ENCODE peak calls at places on chromosomes 13 and 19, in five cellular contexts. One of them, this sample, is unnamed.

GRCh38 chr19:30228726-30229523 is 143.3 kb upstream of the ZNF536 start:
- DNase-seq in heart right ventricle: no peak
- DNase-seq in psoas muscle: no peak
- DNase-seq in brain microvascular endothelial cell: no peak
- DNase-seq in fibroblast of lung: peak; percentile 11
- DNase-seq in this sample: peak; percentile 57

GRCh38 chr13:26022538-26023292 is 29.1 kb downstream of the SHISA2 start:
- DNase-seq in brain microvascular endothelial cell: peak; percentile 78
- DNase-seq in psoas muscle: peak; percentile 86
- DNase-seq in heart right ventricle: peak; percentile 81
- DNase-seq in fibroblast of lung: peak; percentile 77
- DNase-seq in this sample: peak; percentile 82

GRCh38 chr13:104385409-104385808 is 1319.2 kb upstream of the SLC10A2 start:
- DNase-seq in heart right ventricle: no peak
- DNase-seq in brain microvascular endothelial cell: peak; percentile 71
- DNase-seq in psoas muscle: no peak
- DNase-seq in fibroblast of lung: peak; percentile 81
- DNase-seq in this sample: no peak

GRCh38 chr19:17830567-17831418 is 9.5 kb upstream of the INSL3 start:
- DNase-seq in heart right ventricle: peak; percentile 57
- DNase-seq in fibroblast of lung: peak; percentile 75
- DNase-seq in psoas muscle: peak; percentile 42
- DNase-seq in brain microvascular endothelial cell: peak; percentile 81
- DNase-seq in this sample: peak; percentile 57

GRCh38 chr19:28264556-28264955 is 948.4 kb downstream of the UQCRFS1 start:
- DNase-seq in fibroblast of lung: no peak
- DNase-seq in brain microvascular endothelial cell: no peak
- DNase-seq in psoas muscle: no peak
- DNase-seq in heart right ventricle: no peak
- DNase-seq in this sample: no peak

GRCh38 chr19:23996549-23996948 is 81.9 kb downstream of the ZNF726 start:
- DNase-seq in heart right ventricle: no peak
- DNase-seq in fibroblast of lung: no peak
- DNase-seq in psoas muscle: no peak
- DNase-seq in brain microvascular endothelial cell: no peak
- DNase-seq in this sample: no peak

GRCh38 chr19:19652482-19653295 is 9.2 kb upstream of the GMIP start:
- DNase-seq in psoas muscle: no peak
- DNase-seq in brain microvascular endothelial cell: no peak
- DNase-seq in fibroblast of lung: no peak
- DNase-seq in heart right ventricle: no peak
- DNase-seq in this sample: peak; percentile 13

GRCh38 chr19:13953021-13953531 is 767 bp downstream of the DCAF15 start:
- DNase-seq in heart right ventricle: no peak
- DNase-seq in fibroblast of lung: peak; percentile 57
- DNase-seq in psoas muscle: no peak
- DNase-seq in brain microvascular endothelial cell: no peak
- DNase-seq in this sample: peak; percentile 74

GRCh38 chr19:15166700-15167099 is 34.1 kb downstream of the NOTCH3 start:
- DNase-seq in psoas muscle: no peak
- DNase-seq in heart right ventricle: no peak
- DNase-seq in fibroblast of lung: no peak
- DNase-seq in brain microvascular endothelial cell: no peak
- DNase-seq in this sample: no peak

GRCh38 chr13:41680900-41681299 is 223.6 kb downstream of the RGCC start:
- DNase-seq in heart right ventricle: no peak
- DNase-seq in psoas muscle: no peak
- DNase-seq in fibroblast of lung: no peak
- DNase-seq in brain microvascular endothelial cell: no peak
- DNase-seq in this sample: no peak

GRCh38 chr19:1073063-1073955 is 6.3 kb downstream of the ARHGAP45 start:
- DNase-seq in fibroblast of lung: no peak
- DNase-seq in psoas muscle: no peak
- DNase-seq in heart right ventricle: no peak
- DNase-seq in brain microvascular endothelial cell: no peak
- DNase-seq in this sample: no peak

GRCh38 chr19:1070576-1070930 is 3.6 kb downstream of the ARHGAP45 start:
- DNase-seq in fibroblast of lung: no peak
- DNase-seq in brain microvascular endothelial cell: no peak
- DNase-seq in heart right ventricle: no peak
- DNase-seq in psoas muscle: no peak
- DNase-seq in this sample: no peak

GRCh38 chr19:1073956-1074511 is 7.1 kb downstream of the ARHGAP45 start:
- DNase-seq in psoas muscle: no peak
- DNase-seq in heart right ventricle: no peak
- DNase-seq in brain microvascular endothelial cell: no peak
- DNase-seq in fibroblast of lung: no peak
- DNase-seq in this sample: no peak

GRCh38 chr19:1070931-1071791 is 4.2 kb downstream of the ARHGAP45 start:
- DNase-seq in brain microvascular endothelial cell: no peak
- DNase-seq in heart right ventricle: no peak
- DNase-seq in fibroblast of lung: no peak
- DNase-seq in psoas muscle: peak; percentile 17
- DNase-seq in this sample: no peak

GRCh38 chr19:1072371-1073015 is 5.5 kb downstream of the ARHGAP45 start:
- DNase-seq in brain microvascular endothelial cell: no peak
- DNase-seq in psoas muscle: no peak
- DNase-seq in heart right ventricle: no peak
- DNase-seq in fibroblast of lung: no peak
- DNase-seq in this sample: no peak
- TF ChIP-seq CTCF in brain microvascular endothelial cell: no peak
- TF ChIP-seq CTCF in psoas muscle: no peak
- TF ChIP-seq CTCF in heart right ventricle: no peak
- TF ChIP-seq CTCF in fibroblast of lung: no peak
- TF ChIP-seq CTCF in this sample: no peak

GRCh38 chr19:38737297-38737865 is 6.9 kb downstream of the CAPN12 start:
- DNase-seq in psoas muscle: no peak
- DNase-seq in heart right ventricle: no peak
- DNase-seq in brain microvascular endothelial cell: no peak
- DNase-seq in fibroblast of lung: no peak
- DNase-seq in this sample: no peak

GRCh38 chr19:38736036-38736412 is 8.2 kb downstream of the CAPN12 start:
- DNase-seq in heart right ventricle: peak; percentile 51
- DNase-seq in brain microvascular endothelial cell: no peak
- DNase-seq in fibroblast of lung: no peak
- DNase-seq in psoas muscle: no peak
- DNase-seq in this sample: peak; percentile 16

GRCh38 chr19:38737921-38738731 is 6.1 kb downstream of the CAPN12 start:
- DNase-seq in fibroblast of lung: no peak
- DNase-seq in brain microvascular endothelial cell: no peak
- DNase-seq in psoas muscle: no peak
- DNase-seq in heart right ventricle: no peak
- DNase-seq in this sample: no peak

GRCh38 chr19:38735257-38735686 is 9.0 kb downstream of the CAPN12 start:
- DNase-seq in brain microvascular endothelial cell: no peak
- DNase-seq in psoas muscle: no peak
- DNase-seq in heart right ventricle: peak; percentile 23
- DNase-seq in fibroblast of lung: no peak
- DNase-seq in this sample: no peak

DNA sequence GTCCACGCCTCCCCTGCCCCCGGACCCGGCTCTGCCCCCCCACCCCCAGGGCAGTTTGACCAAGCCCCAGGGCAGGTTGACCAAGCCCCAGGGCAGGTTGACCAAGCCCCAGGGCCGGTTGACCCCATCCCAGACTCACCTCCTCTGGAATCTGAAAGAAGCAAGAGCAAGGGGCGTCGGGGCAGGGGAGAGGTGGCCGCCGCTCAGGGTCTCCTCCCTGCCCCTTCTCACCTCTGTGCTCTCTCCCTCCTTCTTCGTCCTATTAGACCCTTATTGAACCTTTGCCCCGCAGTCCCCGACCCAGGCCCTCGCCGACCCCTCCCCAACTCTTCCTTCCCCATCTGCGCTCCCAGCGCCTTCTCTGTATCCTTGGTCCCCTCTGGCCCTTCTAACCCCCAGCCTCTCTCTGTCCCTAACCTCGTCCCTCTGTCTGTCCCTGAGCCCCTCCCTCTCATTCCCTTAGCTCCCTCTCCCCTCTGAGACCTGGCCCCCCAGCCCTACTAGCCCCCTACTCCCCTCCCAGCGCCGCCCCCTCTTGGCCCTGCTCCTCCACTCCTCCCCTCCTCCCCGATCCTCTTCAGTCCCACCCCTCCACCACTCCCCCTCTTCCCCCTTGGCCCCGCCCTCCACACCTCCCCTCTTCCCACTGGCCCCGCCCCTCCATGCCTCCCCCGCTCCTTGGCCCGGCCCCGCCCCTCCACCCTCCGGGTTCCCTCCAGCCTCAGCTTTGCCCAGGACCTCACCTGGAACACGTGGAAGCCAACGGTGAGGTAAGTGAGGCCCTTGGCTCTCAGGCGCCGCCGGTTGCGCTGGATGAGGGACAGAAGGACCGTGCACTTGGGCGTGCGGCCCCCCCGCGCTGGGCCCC is 7.6 kb downstream of the CAPN12 start:
- DNase-seq in heart right ventricle: peak; percentile 39
- DNase-seq in fibroblast of lung: no peak
- DNase-seq in brain microvascular endothelial cell: no peak
- DNase-seq in psoas muscle: no peak
- DNase-seq in this sample: peak; percentile 19
- H3K4me3 ChIP-seq in heart right ventricle: peak overlapping the region; percentile 45
- H3K4me3 ChIP-seq in fibroblast of lung: no peak overlapping the region
- H3K4me3 ChIP-seq in brain microvascular endothelial cell: no peak overlapping the region
- H3K4me3 ChIP-seq in psoas muscle: peak overlapping the region; percentile 60
- H3K4me3 ChIP-seq in this sample: no peak overlapping the region

GRCh38 chr19:11453468-11454341 is 18.3 kb downstream of the PRKCSH start:
- DNase-seq in heart right ventricle: no peak
- DNase-seq in fibroblast of lung: no peak
- DNase-seq in psoas muscle: no peak
- DNase-seq in brain microvascular endothelial cell: no peak
- DNase-seq in this sample: no peak

GRCh38 chr19:11450570-11451326 is 15.3 kb downstream of the PRKCSH start:
- DNase-seq in psoas muscle: no peak
- DNase-seq in fibroblast of lung: no peak
- DNase-seq in brain microvascular endothelial cell: no peak
- DNase-seq in heart right ventricle: no peak
- DNase-seq in this sample: no peak

GRCh38 chr19:11451327-11451941 is 16.0 kb downstream of the PRKCSH start:
- DNase-seq in fibroblast of lung: no peak
- DNase-seq in brain microvascular endothelial cell: no peak
- DNase-seq in heart right ventricle: no peak
- DNase-seq in psoas muscle: no peak
- DNase-seq in this sample: no peak

GRCh38 chr19:11452814-11453335 is 17.4 kb downstream of the PRKCSH start:
- DNase-seq in psoas muscle: no peak
- DNase-seq in fibroblast of lung: no peak
- DNase-seq in heart right ventricle: no peak
- DNase-seq in brain microvascular endothelial cell: no peak
- DNase-seq in this sample: no peak

DNA sequence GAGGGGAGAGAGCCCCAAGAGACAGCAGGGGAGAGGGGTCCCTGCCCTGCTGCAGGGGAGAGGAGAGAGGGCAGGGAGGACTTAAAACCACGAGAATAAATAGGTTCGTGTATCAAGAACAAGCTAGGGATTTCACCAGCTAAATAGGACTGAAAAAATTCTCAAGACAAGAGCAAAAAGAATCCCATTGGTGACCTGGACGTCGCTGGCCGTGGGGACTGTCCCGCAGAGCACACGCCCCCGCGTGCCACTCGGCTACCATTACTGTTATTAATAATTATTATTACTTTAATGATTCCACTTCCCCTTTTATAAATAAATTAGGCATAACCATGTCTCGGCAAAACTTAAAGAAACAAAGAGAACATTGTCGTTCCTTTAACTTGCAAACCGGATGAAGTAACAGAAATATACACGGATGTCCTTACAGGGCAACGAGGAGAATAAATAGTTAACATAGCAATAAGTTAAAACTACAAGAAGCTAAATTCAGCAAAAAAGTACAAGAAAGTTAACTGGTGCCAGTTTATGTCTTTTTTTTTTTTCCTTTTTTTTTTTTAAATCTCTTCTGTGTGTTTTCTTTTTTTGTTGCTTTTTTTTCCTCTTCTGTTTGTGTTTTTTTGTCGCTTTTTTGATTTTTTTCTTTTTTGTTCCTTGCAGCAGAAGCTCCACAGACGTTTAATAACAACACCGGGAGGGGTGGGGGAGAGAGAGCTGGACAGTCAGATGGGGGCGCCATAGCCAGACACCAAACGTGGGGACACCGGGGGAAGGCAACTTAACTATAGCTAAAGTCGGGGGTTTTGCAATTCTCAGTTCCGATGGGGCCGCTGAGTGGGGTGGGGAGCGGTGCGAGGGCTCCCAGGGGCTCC is 16.7 kb downstream of the PRKCSH start:
- DNase-seq in heart right ventricle: no peak
- DNase-seq in brain microvascular endothelial cell: no peak
- DNase-seq in fibroblast of lung: no peak
- DNase-seq in psoas muscle: no peak
- DNase-seq in this sample: no peak
- TF ChIP-seq CTCF in heart right ventricle: no peak
- TF ChIP-seq CTCF in brain microvascular endothelial cell: peak; percentile 55
- TF ChIP-seq CTCF in fibroblast of lung: peak; percentile 14
- TF ChIP-seq CTCF in psoas muscle: no peak
- TF ChIP-seq CTCF in this sample: no peak

GRCh38 chr19:953501-954271 is 27.9 kb downstream of the ARID3A start:
- DNase-seq in heart right ventricle: no peak
- DNase-seq in psoas muscle: no peak
- DNase-seq in brain microvascular endothelial cell: no peak
- DNase-seq in fibroblast of lung: no peak
- DNase-seq in this sample: no peak
- H3K4me3 ChIP-seq in heart right ventricle: no peak overlapping the region
- H3K4me3 ChIP-seq in psoas muscle: no peak overlapping the region
- H3K4me3 ChIP-seq in brain microvascular endothelial cell: no peak overlapping the region
- H3K4me3 ChIP-seq in fibroblast of lung: no peak overlapping the region
- H3K4me3 ChIP-seq in this sample: no peak overlapping the region